ENCODE peak calls at places on chromosome 1, in five cellular contexts. L, X, Z, V and Q are unnamed samples.

GRCh38 chr1:14525262-14525661 is 73.2 kb upstream of the KAZN start:
- DNase-seq in L (no peak), X (no peak), Z (no peak), V (no peak), Q (no peak)

GRCh38 chr1:98496246-98496995 is 165.1 kb upstream of the SNX7 start:
- DNase-seq in L (no peak), X (no peak), Z (no peak), V (no peak), Q (no peak)

GRCh38 chr1:183105449-183105848 is 80.6 kb upstream of the LAMC2 start:
- DNase-seq in L (no peak), X (no peak), Z (no peak), V (no peak), Q (no peak)

GRCh38 chr1:113684153-113684541 is 75.1 kb downstream of the PHTF1 start:
- DNase-seq in L (no peak), X (no peak), Z (peak; percentile 55), V (no peak), Q (no peak)

GRCh38 chr1:228753933-228754332 is 18.7 kb downstream of the RHOU start:
- DNase-seq in L (no peak), X (no peak), Z (no peak), V (no peak), Q (no peak)

GRCh38 chr1:6447818-6448748 is 17.9 kb downstream of the TNFRSF25 start:
- DNase-seq in L (no peak), X (no peak), Z (no peak), V (no peak), Q (no peak)

GRCh38 chr1:151406176-151406575 is 6.8 kb downstream of the PSMB4 start:
- DNase-seq in L (no peak), X (no peak), Z (no peak), V (no peak), Q (no peak)

GRCh38 chr1:18243503-18244175 is 136.0 kb downstream of the IGSF21 start:
- DNase-seq in L (no peak), X (no peak), Z (no peak), V (no peak), Q (no peak)

GRCh38 chr1:205711105-205712048 is 31.1 kb upstream of the SLC45A3 start:
- DNase-seq in L (no peak), X (peak; percentile 46), Z (peak; percentile 72), V (peak; percentile 4), Q (peak; percentile 79)

GRCh38 chr1:9593492-9594465 is 5.1 kb downstream of the TMEM201 start:
- DNase-seq in L (peak; percentile 86), X (peak; percentile 68), Z (peak; percentile 83), V (no peak), Q (peak; percentile 36)

GRCh38 chr1:21904725-21905520 is 32.2 kb downstream of the HSPG2 start:
- DNase-seq in L (no peak), X (peak; percentile 24), Z (peak; percentile 64), V (peak; percentile 29), Q (peak; percentile 55)

GRCh38 chr1:32448773-32449456 is 16.0 kb upstream of the ZBTB8B start:
- DNase-seq in L (no peak), X (no peak), Z (no peak), V (peak; percentile 11), Q (no peak)

GRCh38 chr1:33372677-33373076 is 51.8 kb upstream of the A3GALT2 start:
- DNase-seq in L (no peak), X (no peak), Z (no peak), V (no peak), Q (no peak)

GRCh38 chr1:228092342-228093049 is 10.0 kb downstream of the ARF1 start:
- DNase-seq in L (no peak), X (no peak), Z (no peak), V (no peak), Q (no peak)

GRCh38 chr1:207034998-207035397 is 2.4 kb upstream of the C1orf116 start:
- DNase-seq in L (no peak), X (no peak), Z (peak; percentile 47), V (no peak), Q (no peak)

GRCh38 chr1:152515454-152515823 is 1.2 kb downstream of the CRCT1 start:
- DNase-seq in L (no peak), X (no peak), Z (peak; percentile 64), V (no peak), Q (no peak)

GRCh38 chr1:27726173-27726793 is 522 bp downstream of the FAM76A start:
- DNase-seq in L (peak; percentile 79), X (peak; percentile 65), Z (peak; percentile 74), V (peak; percentile 57), Q (no peak)

GRCh38 chr1:115499253-115499652 is 142.5 kb upstream of the VANGL1 start:
- DNase-seq in L (no peak), X (no peak), Z (no peak), V (no peak), Q (no peak)

GRCh38 chr1:203673550-203674411 is 47.1 kb downstream of the ATP2B4 start:
- DNase-seq in L (no peak), X (peak; percentile 67), Z (peak; percentile 84), V (peak; percentile 81), Q (peak; percentile 89)

GRCh38 chr1:24594328-24594598 is 38.4 kb downstream of the NCMAP start:
- DNase-seq in L (no peak), X (no peak), Z (no peak), V (no peak), Q (no peak)

GRCh38 chr1:53584446-53585102 is 125.4 kb downstream of the DMRTB1 start:
- DNase-seq in L (peak; percentile 33), X (no peak), Z (no peak), V (no peak), Q (no peak)

GRCh38 chr1:79859212-79859948 is 852.9 kb upstream of the ADGRL4 start:
- DNase-seq in L (no peak), X (no peak), Z (peak; percentile 6), V (no peak), Q (no peak)

GRCh38 chr1:181551249-181551648 is 67.9 kb downstream of the CACNA1E start:
- DNase-seq in L (no peak), X (peak; percentile 1), Z (peak; percentile 7), V (no peak), Q (no peak)

GRCh38 chr1:55154616-55155015 is 60.5 kb downstream of the USP24 start:
- DNase-seq in L (no peak), X (no peak), Z (no peak), V (no peak), Q (no peak)

GRCh38 chr1:112110031-112110430 is 120.6 kb upstream of the KCND3 start:
- DNase-seq in L (no peak), X (no peak), Z (no peak), V (no peak), Q (no peak)

GRCh38 chr1:150563340-150564038 is 14.3 kb downstream of the ADAMTSL4 start:
- DNase-seq in L (no peak), X (no peak), Z (no peak), V (no peak), Q (no peak)

GRCh38 chr1:234840843-234841242 is 230.9 kb upstream of the IRF2BP2 start:
- DNase-seq in L (no peak), X (no peak), Z (no peak), V (peak; percentile 26), Q (no peak)

GRCh38 chr1:119373465-119373864 is 4.9 kb downstream of the HAO2 start:
- DNase-seq in L (no peak), X (no peak), Z (no peak), V (no peak), Q (peak; percentile 9)

GRCh38 chr1:21734526-21734925 is 48.4 kb downstream of the USP48 start:
- DNase-seq in L (no peak), X (no peak), Z (no peak), V (no peak), Q (no peak)

GRCh38 chr1:8184301-8184700 is 133.6 kb upstream of the SLC45A1 start:
- DNase-seq in L (no peak), X (no peak), Z (no peak), V (no peak), Q (no peak)

GRCh38 chr1:15304708-15305326 is 57.8 kb downstream of the FHAD1 start:
- DNase-seq in L (no peak), X (peak; percentile 64), Z (peak; percentile 47), V (peak; percentile 37), Q (no peak)

GRCh38 chr1:89065077-89065868 is at the start of gene GBP1:
- DNase-seq in L (no peak), X (no peak), Z (peak; percentile 40), V (no peak), Q (peak; percentile 86)

GRCh38 chr1:19762175-19762779 is 37.4 kb downstream of the TMCO4 start:
- DNase-seq in L (no peak), X (peak; percentile 19), Z (peak; percentile 56), V (no peak), Q (no peak)

GRCh38 chr1:196418772-196419171 is 189.5 kb downstream of the KCNT2 start:
- DNase-seq in L (no peak), X (no peak), Z (no peak), V (no peak), Q (no peak)